ENCODE peak calls at places on chromosome 18, in four cellular contexts. L is central memory CD4-positive, alpha-beta T cell; T is pons; U is H9. I is an unnamed sample.

GRCh38 chr18:51425889-51426288 is 228.4 kb upstream of the MEX3C start:
- DNase-seq in L (no peak), T (no peak), U (no peak), I (no peak)

GRCh38 chr18:10035306-10035991 is 121.6 kb downstream of the VAPA start:
- DNase-seq in L (no peak), T (no peak), U (no peak), I (peak; percentile 21)

GRCh38 chr18:72329533-72329932 is 214.6 kb downstream of the CBLN2 start:
- DNase-seq in L (no peak), T (no peak), U (no peak), I (no peak)

GRCh38 chr18:49561377-49562193 is at the start of gene LIPG:
- DNase-seq in L (peak; percentile 30), T (peak; percentile 64), U (peak; percentile 91), I (peak; percentile 91)

GRCh38 chr18:4581966-4582365 is 126.9 kb upstream of the DLGAP1 start:
- DNase-seq in L (no peak), T (no peak), U (no peak), I (no peak)

GRCh38 chr18:70004698-70005097 is 57.0 kb upstream of the CD226 start:
- DNase-seq in L (no peak), T (no peak), U (no peak), I (no peak)

GRCh38 chr18:60466671-60467070 is 94.1 kb upstream of the MC4R start:
- DNase-seq in L (no peak), T (no peak), U (no peak), I (peak; percentile 4)

GRCh38 chr18:76354348-76354747 is 140.7 kb downstream of the ZNF516 start:
- DNase-seq in L (no peak), T (no peak), U (no peak), I (peak; percentile 23)

GRCh38 chr18:50665519-50665918 is 105.6 kb downstream of the MAPK4 start:
- DNase-seq in L (no peak), T (no peak), U (no peak), I (no peak)

GRCh38 chr18:30450927-30451326 is 591.6 kb downstream of the DSC3 start:
- DNase-seq in L (no peak), T (no peak), U (no peak), I (no peak)

I was measured in Daoy.